ENCODE peak calls at places on chromosomes 6 and 20, in five cellular contexts. One of them, this sample, is unnamed.

GRCh38 chr6:4320860-4321259 is 185.5 kb upstream of the ECI2 start:
- DNase-seq in pancreas: no peak
- DNase-seq in uterus: no peak
- DNase-seq in neuronal stem cell: no peak
- DNase-seq in mammary epithelial cell: peak; percentile 87
- DNase-seq in this sample: no peak

GRCh38 chr6:27605401-27606342 is 132.8 kb upstream of the ZNF184 start:
- DNase-seq in pancreas: no peak
- DNase-seq in uterus: no peak
- DNase-seq in neuronal stem cell: peak; percentile 82
- DNase-seq in mammary epithelial cell: peak; percentile 87
- DNase-seq in this sample: no peak

GRCh38 chr6:136225496-136225895 is 24.6 kb downstream of the MTFR2 start:
- DNase-seq in pancreas: no peak
- DNase-seq in uterus: peak; percentile 37
- DNase-seq in neuronal stem cell: no peak
- DNase-seq in mammary epithelial cell: peak; percentile 33
- DNase-seq in this sample: no peak

GRCh38 chr6:150631982-150632642 is 32.4 kb downstream of the PLEKHG1 start:
- DNase-seq in pancreas: no peak
- DNase-seq in uterus: no peak
- DNase-seq in neuronal stem cell: no peak
- DNase-seq in mammary epithelial cell: no peak
- DNase-seq in this sample: no peak

GRCh38 chr6:155782320-155782730 is 326.7 kb upstream of the NOX3 start:
- DNase-seq in pancreas: peak; percentile 17
- DNase-seq in uterus: no peak
- DNase-seq in neuronal stem cell: no peak
- DNase-seq in mammary epithelial cell: peak; percentile 97
- DNase-seq in this sample: no peak

GRCh38 chr20:20370087-20370575 is 2.2 kb downstream of the INSM1 start:
- DNase-seq in pancreas: no peak
- DNase-seq in uterus: no peak
- DNase-seq in neuronal stem cell: no peak
- DNase-seq in mammary epithelial cell: no peak
- DNase-seq in this sample: no peak

GRCh38 chr20:24705486-24705885 is 236.1 kb downstream of the SYNDIG1 start:
- DNase-seq in pancreas: no peak
- DNase-seq in uterus: no peak
- DNase-seq in neuronal stem cell: no peak
- DNase-seq in mammary epithelial cell: no peak
- DNase-seq in this sample: no peak

GRCh38 chr6:105194106-105194505 is 14.3 kb upstream of the POPDC3 start:
- DNase-seq in pancreas: no peak
- DNase-seq in uterus: no peak
- DNase-seq in neuronal stem cell: no peak
- DNase-seq in mammary epithelial cell: no peak
- DNase-seq in this sample: no peak

GRCh38 chr6:137777299-137778075 is 89.6 kb upstream of the TNFAIP3 start:
- DNase-seq in pancreas: no peak
- DNase-seq in uterus: no peak
- DNase-seq in neuronal stem cell: no peak
- DNase-seq in mammary epithelial cell: no peak
- DNase-seq in this sample: no peak

GRCh38 chr6:111837641-111838500 is 35.4 kb downstream of the FYN start:
- DNase-seq in pancreas: no peak
- DNase-seq in uterus: no peak
- DNase-seq in neuronal stem cell: no peak
- DNase-seq in mammary epithelial cell: no peak
- DNase-seq in this sample: no peak

GRCh38 chr6:79756496-79756895 is 125.4 kb downstream of the SH3BGRL2 start:
- DNase-seq in pancreas: no peak
- DNase-seq in uterus: no peak
- DNase-seq in neuronal stem cell: no peak
- DNase-seq in mammary epithelial cell: no peak
- DNase-seq in this sample: no peak

GRCh38 chr20:19074828-19075516 is 137.5 kb upstream of the SLC24A3 start:
- DNase-seq in pancreas: no peak
- DNase-seq in uterus: no peak
- DNase-seq in neuronal stem cell: no peak
- DNase-seq in mammary epithelial cell: no peak
- DNase-seq in this sample: peak; percentile 19

GRCh38 chr20:45456632-45457031 is 12.9 kb upstream of the WFDC2 start:
- DNase-seq in pancreas: no peak
- DNase-seq in uterus: no peak
- DNase-seq in neuronal stem cell: peak; percentile 20
- DNase-seq in mammary epithelial cell: peak; percentile 40
- DNase-seq in this sample: no peak

GRCh38 chr6:84953401-84953800 is 189.0 kb upstream of the TBX18 start:
- DNase-seq in pancreas: no peak
- DNase-seq in uterus: no peak
- DNase-seq in neuronal stem cell: no peak
- DNase-seq in mammary epithelial cell: no peak
- DNase-seq in this sample: no peak

GRCh38 chr6:79861023-79861422 is 86.3 kb downstream of the ELOVL4 start:
- DNase-seq in pancreas: no peak
- DNase-seq in uterus: no peak
- DNase-seq in neuronal stem cell: no peak
- DNase-seq in mammary epithelial cell: no peak
- DNase-seq in this sample: no peak

DNA sequence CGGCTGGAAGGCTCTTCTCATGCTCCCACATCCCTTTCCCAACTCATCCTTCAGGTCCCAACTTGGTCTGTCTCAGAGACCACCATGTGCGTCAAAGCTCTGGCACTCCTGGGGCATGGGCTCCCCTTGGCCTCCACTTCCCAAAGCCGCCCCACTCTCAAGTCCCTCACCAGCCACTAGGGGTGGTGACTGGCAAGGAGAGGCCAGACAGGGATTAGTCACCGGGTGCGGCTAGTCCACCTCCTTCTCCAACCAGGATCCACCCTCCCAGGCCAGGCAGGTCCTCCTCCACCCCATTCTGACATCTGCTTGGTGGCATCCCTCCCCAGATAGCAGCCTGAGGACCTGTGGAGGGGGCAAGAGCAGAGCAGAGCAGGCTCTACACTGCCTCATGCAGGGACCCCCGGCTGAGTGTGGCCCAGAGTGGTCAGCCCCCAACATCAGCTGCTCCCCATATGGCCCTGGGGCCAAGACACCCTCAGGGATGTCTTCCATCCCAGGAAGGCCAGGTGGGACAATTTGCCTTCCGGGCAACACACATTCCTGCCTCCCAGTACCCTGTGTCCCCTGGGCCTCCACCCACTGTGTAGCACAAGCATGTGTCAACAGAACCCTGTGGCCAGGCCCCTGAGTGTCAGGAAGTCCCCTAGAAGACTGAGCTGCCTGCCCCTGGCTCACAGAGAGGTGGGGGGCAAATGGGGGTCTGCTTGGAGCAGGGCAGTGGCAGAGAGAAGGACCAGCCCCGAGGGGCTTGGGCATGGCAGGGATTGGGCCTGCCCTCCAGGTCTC is 29.2 kb downstream of the YTHDF1 start:
- DNase-seq in pancreas: no peak
- DNase-seq in uterus: no peak
- DNase-seq in neuronal stem cell: no peak
- DNase-seq in mammary epithelial cell: peak; percentile 57
- DNase-seq in this sample: no peak
- H3K36me3 ChIP-seq in pancreas: no peaks in the 10 kb centered on the region
- H3K36me3 ChIP-seq in uterus: no peaks in the 10 kb centered on the region
- H3K36me3 ChIP-seq in neuronal stem cell: peaks cover 3% of the 10 kb centered on the region
- H3K36me3 ChIP-seq in mammary epithelial cell: no peaks in the 10 kb centered on the region
- H3K36me3 ChIP-seq in this sample: no peaks in the 10 kb centered on the region

GRCh38 chr20:61801428-61801827 is 264.3 kb downstream of the TAF4 start:
- DNase-seq in pancreas: no peak
- DNase-seq in uterus: no peak
- DNase-seq in neuronal stem cell: no peak
- DNase-seq in mammary epithelial cell: no peak
- DNase-seq in this sample: no peak
- H3K27me3 ChIP-seq in pancreas: peaks cover 5% of the 10 kb centered on the region
- H3K27me3 ChIP-seq in uterus: no peaks in the 10 kb centered on the region
- H3K27me3 ChIP-seq in neuronal stem cell: no peaks in the 10 kb centered on the region
- H3K27me3 ChIP-seq in mammary epithelial cell: no peaks in the 10 kb centered on the region
- H3K27me3 ChIP-seq in this sample: peaks cover 100% of the 10 kb centered on the region

GRCh38 chr6:148524509-148524908 is 181.9 kb downstream of the SASH1 start:
- DNase-seq in pancreas: no peak
- DNase-seq in uterus: no peak
- DNase-seq in neuronal stem cell: no peak
- DNase-seq in mammary epithelial cell: no peak
- DNase-seq in this sample: no peak
- H3K4me3 ChIP-seq in pancreas: no peak overlapping the region
- H3K4me3 ChIP-seq in uterus: no peak overlapping the region
- H3K4me3 ChIP-seq in neuronal stem cell: no peak overlapping the region
- H3K4me3 ChIP-seq in mammary epithelial cell: no peak overlapping the region
- H3K4me3 ChIP-seq in this sample: peak overlapping the region; percentile 4

GRCh38 chr6:108999428-108999827 is 95.2 kb downstream of the SESN1 start:
- DNase-seq in pancreas: no peak
- DNase-seq in uterus: no peak
- DNase-seq in neuronal stem cell: no peak
- DNase-seq in mammary epithelial cell: no peak
- DNase-seq in this sample: no peak

GRCh38 chr6:108998460-108998859 is 96.2 kb downstream of the SESN1 start:
- DNase-seq in pancreas: no peak
- DNase-seq in uterus: no peak
- DNase-seq in neuronal stem cell: no peak
- DNase-seq in mammary epithelial cell: no peak
- DNase-seq in this sample: no peak

GRCh38 chr6:108993876-108994275 is 100.8 kb downstream of the SESN1 start:
- DNase-seq in pancreas: no peak
- DNase-seq in uterus: no peak
- DNase-seq in neuronal stem cell: no peak
- DNase-seq in mammary epithelial cell: no peak
- DNase-seq in this sample: no peak

GRCh38 chr6:108995296-108995695 is 99.3 kb downstream of the SESN1 start:
- DNase-seq in pancreas: no peak
- DNase-seq in uterus: no peak
- DNase-seq in neuronal stem cell: no peak
- DNase-seq in mammary epithelial cell: no peak
- DNase-seq in this sample: no peak

DNA sequence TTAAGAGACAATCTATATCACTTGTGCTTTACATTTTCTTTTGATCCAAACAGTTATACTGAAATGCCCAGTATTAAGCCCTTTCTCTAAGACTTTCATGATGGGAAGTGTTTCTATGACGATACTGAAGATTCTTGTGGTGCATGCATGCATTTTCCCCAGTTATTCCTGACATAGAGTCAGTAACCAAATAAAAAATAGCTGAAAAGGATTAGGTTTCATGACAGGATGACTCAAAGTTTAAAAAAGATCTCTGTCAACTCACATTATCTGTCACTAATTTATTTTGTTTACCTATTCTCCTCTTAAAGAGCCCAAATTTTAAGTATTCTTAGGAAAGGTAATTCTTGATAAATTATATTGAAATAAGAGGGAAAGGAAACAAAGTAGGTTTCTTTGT is 98.4 kb downstream of the SESN1 start:
- DNase-seq in pancreas: no peak
- DNase-seq in uterus: no peak
- DNase-seq in neuronal stem cell: no peak
- DNase-seq in mammary epithelial cell: no peak
- DNase-seq in this sample: no peak
- H3K36me3 ChIP-seq in pancreas: peaks cover 35% of the 10 kb centered on the region
- H3K36me3 ChIP-seq in uterus: no peaks in the 10 kb centered on the region
- H3K36me3 ChIP-seq in neuronal stem cell: peaks cover 98% of the 10 kb centered on the region
- H3K36me3 ChIP-seq in mammary epithelial cell: peaks cover 49% of the 10 kb centered on the region
- H3K36me3 ChIP-seq in this sample: peaks cover 94% of the 10 kb centered on the region

GRCh38 chr6:41367061-41367460 is 31.7 kb downstream of the NCR2 start:
- DNase-seq in pancreas: no peak
- DNase-seq in uterus: no peak
- DNase-seq in neuronal stem cell: no peak
- DNase-seq in mammary epithelial cell: no peak
- DNase-seq in this sample: no peak

GRCh38 chr6:41366150-41366549 is 30.7 kb downstream of the NCR2 start:
- DNase-seq in pancreas: no peak
- DNase-seq in uterus: no peak
- DNase-seq in neuronal stem cell: no peak
- DNase-seq in mammary epithelial cell: no peak
- DNase-seq in this sample: no peak

GRCh38 chr6:41370488-41371111 is 35.2 kb downstream of the NCR2 start:
- DNase-seq in pancreas: no peak
- DNase-seq in uterus: no peak
- DNase-seq in neuronal stem cell: no peak
- DNase-seq in mammary epithelial cell: peak; percentile 35
- DNase-seq in this sample: no peak

GRCh38 chr6:41371461-41371991 is 36.1 kb downstream of the NCR2 start:
- DNase-seq in pancreas: no peak
- DNase-seq in uterus: no peak
- DNase-seq in neuronal stem cell: peak; percentile 59
- DNase-seq in mammary epithelial cell: no peak
- DNase-seq in this sample: peak; percentile 39

DNA sequence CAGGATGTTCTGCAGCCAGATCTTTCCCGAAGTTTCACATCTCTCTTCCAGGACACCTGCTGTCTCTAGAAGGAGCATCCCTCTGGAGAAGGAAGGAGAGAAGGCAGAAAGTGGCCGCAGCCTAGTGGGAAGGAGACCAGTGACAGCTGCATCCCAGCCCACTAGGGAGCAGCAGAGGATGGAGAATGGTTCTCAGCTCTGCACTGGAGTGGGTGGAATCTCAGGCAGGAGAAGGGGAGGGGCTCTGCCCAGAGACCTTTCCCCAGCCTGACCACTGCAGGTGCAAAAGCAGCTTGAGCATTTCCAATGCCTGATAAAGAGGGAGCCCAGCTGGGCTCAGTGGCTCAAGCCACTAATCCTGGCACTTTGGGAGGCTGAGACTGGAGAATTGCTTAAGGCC is 32.3 kb downstream of the NCR2 start:
- DNase-seq in pancreas: no peak
- DNase-seq in uterus: peak; percentile 35
- DNase-seq in neuronal stem cell: peak; percentile 67
- DNase-seq in mammary epithelial cell: peak; percentile 24
- DNase-seq in this sample: peak; percentile 28
- H3K27me3 ChIP-seq in pancreas: peaks cover 28% of the 10 kb centered on the region
- H3K27me3 ChIP-seq in uterus: no peaks in the 10 kb centered on the region
- H3K27me3 ChIP-seq in neuronal stem cell: peaks cover 21% of the 10 kb centered on the region
- H3K27me3 ChIP-seq in mammary epithelial cell: no peaks in the 10 kb centered on the region
- H3K27me3 ChIP-seq in this sample: peaks cover 97% of the 10 kb centered on the region

DNA sequence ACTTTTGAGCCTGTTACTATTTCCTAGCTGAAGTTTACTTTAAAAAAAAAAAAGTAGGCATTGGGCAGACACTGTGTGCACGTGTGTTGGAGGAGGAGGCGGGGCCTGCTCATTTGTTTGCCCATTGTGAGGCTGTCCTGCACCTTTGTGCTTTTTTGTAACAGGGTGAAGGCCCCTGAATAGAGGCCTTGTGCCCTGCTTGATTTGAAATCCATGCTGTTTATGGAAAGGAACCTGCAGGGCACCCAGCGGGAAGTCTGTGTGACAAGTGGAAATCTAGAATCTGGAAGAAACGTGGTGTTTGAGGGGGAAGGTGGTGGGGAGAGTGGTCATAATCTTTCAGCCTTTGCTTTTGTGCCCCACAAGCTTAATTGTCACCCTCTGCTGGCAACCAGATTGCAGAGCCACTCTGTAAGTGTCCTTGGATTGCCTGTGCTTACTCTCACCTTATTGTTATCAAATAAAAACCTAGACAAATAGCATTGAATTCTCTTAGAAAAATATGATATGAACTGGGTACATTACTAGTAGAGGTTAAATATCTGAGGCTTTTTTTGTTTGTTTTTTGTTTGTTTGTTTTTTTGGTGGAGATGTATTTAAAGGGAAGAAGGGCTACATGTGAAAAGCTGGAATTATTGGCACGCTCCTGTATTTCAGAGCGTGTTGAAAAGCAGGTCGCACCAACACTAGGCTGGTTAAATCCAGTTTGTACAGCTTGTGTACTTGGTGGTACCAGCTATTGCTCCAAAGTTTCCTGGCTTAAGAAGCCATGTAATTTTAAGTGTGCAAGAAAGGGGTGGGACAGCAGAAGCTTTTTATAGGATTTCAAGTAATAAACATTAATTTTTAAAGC is 156.2 kb downstream of the ARID1B start:
- DNase-seq in pancreas: peak; percentile 81
- DNase-seq in uterus: no peak
- DNase-seq in neuronal stem cell: peak; percentile 82
- DNase-seq in mammary epithelial cell: no peak
- DNase-seq in this sample: no peak
- H3K4me3 ChIP-seq in pancreas: no peak overlapping the region
- H3K4me3 ChIP-seq in uterus: no peak overlapping the region
- H3K4me3 ChIP-seq in neuronal stem cell: no peak overlapping the region
- H3K4me3 ChIP-seq in mammary epithelial cell: no peak overlapping the region
- H3K4me3 ChIP-seq in this sample: no peak overlapping the region

This sample was measured in left ventricle myocardium inferior.